ENCODE peak calls at places on chromosomes 1 and 21, in seven cellular contexts. One of them, this sample, is unnamed.

GRCh38 chr1:77543822-77544448 is 138.5 kb downstream of the ZZZ3 start:
- DNase-seq in GM10248: no peak
- DNase-seq in stomach: no peak
- DNase-seq in heart right ventricle: no peak
- DNase-seq in cardiac muscle cell: no peak
- DNase-seq in left ventricle myocardium inferior: no peak
- DNase-seq in MCF 10A: peak
- DNase-seq in this sample: no peak

GRCh38 chr1:177092001-177092400 is 72.5 kb downstream of the ASTN1 start:
- DNase-seq in GM10248: no peak
- DNase-seq in stomach: no peak
- DNase-seq in heart right ventricle: no peak
- DNase-seq in cardiac muscle cell: no peak
- DNase-seq in left ventricle myocardium inferior: no peak
- DNase-seq in MCF 10A: no peak
- DNase-seq in this sample: no peak

GRCh38 chr1:206700445-206701036 is 15.8 kb downstream of the MAPKAPK2 start:
- DNase-seq in GM10248: no peak
- DNase-seq in stomach: no peak
- DNase-seq in heart right ventricle: no peak
- DNase-seq in cardiac muscle cell: no peak
- DNase-seq in left ventricle myocardium inferior: no peak
- DNase-seq in MCF 10A: peak
- DNase-seq in this sample: no peak

GRCh38 chr1:86616871-86617270 is 70.0 kb downstream of the CLCA4 start:
- DNase-seq in GM10248: peak
- DNase-seq in stomach: no peak
- DNase-seq in heart right ventricle: no peak
- DNase-seq in cardiac muscle cell: no peak
- DNase-seq in left ventricle myocardium inferior: no peak
- DNase-seq in MCF 10A: peak
- DNase-seq in this sample: peak

GRCh38 chr21:40850071-40850470 is 3.1 kb upstream of the DSCAM start:
- DNase-seq in GM10248: no peak
- DNase-seq in stomach: no peak
- DNase-seq in heart right ventricle: no peak
- DNase-seq in cardiac muscle cell: no peak
- DNase-seq in left ventricle myocardium inferior: no peak
- DNase-seq in MCF 10A: peak
- DNase-seq in this sample: no peak

GRCh38 chr1:53080041-53080440 is 18.0 kb downstream of the PODN start:
- DNase-seq in GM10248: no peak
- DNase-seq in stomach: no peak
- DNase-seq in heart right ventricle: peak
- DNase-seq in cardiac muscle cell: no peak
- DNase-seq in left ventricle myocardium inferior: no peak
- DNase-seq in MCF 10A: no peak
- DNase-seq in this sample: no peak

GRCh38 chr21:32687946-32688345 is 39.9 kb downstream of the SYNJ1 start:
- DNase-seq in GM10248: no peak
- DNase-seq in stomach: no peak
- DNase-seq in heart right ventricle: no peak
- DNase-seq in cardiac muscle cell: no peak
- DNase-seq in left ventricle myocardium inferior: no peak
- DNase-seq in MCF 10A: peak
- DNase-seq in this sample: no peak

GRCh38 chr21:26850116-26850643 is 5.0 kb upstream of the ADAMTS1 start:
- DNase-seq in GM10248: no peak
- DNase-seq in stomach: no peak
- DNase-seq in heart right ventricle: no peak
- DNase-seq in cardiac muscle cell: no peak
- DNase-seq in left ventricle myocardium inferior: no peak
- DNase-seq in MCF 10A: peak
- DNase-seq in this sample: no peak

DNA sequence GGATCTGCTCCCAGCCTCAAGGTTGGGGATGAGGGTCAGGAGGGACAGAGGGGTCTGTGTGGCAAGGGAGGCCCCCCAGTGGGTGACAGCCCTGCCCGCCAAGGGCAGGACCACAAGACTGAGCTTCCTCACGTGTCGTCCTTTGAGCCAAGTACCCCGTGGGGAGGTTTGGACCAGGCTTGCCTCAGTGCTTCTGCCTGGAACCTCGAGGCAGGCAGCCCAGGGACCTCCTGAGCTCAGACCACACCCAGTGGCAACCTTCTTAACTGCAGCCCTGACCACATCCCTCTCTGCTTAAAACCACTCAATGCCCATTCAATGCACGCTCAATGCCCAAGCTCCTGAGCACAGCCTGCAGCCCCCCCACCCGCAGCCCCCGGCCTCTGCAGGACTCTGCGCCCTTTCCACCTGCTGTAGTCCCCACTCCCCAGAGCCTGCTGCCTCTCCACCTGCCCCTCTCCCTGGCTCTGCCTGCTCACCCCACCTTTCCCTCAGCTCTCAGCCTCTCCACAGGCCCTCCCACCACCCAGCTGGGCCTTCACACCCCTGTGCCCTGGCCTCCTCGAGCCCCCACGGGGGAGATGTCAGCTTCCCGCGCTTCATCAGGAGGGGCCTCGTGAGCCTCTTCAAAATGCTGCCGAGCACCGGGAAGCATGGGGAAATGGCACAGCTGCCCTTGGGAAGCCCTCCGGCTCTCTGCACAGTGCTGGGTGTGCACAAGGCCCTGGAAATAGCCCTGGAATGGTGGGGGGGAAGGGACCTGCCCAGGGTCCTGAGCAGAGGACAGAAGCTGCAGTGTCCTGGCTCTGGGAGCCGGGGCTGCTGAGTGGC is 129.3 kb upstream of the VAMP3 start:
- DNase-seq in GM10248: no peak
- DNase-seq in stomach: no peak
- DNase-seq in heart right ventricle: no peak
- DNase-seq in cardiac muscle cell: peak
- DNase-seq in left ventricle myocardium inferior: no peak
- DNase-seq in MCF 10A: no peak
- DNase-seq in this sample: no peak
- TF ChIP-seq CTCF in GM10248: no peak
- TF ChIP-seq CTCF in stomach: no peak
- TF ChIP-seq CTCF in heart right ventricle: no peak
- TF ChIP-seq CTCF in cardiac muscle cell: no peak
- TF ChIP-seq CTCF in left ventricle myocardium inferior: no peak
- TF ChIP-seq CTCF in MCF 10A: no peak
- TF ChIP-seq CTCF in this sample: no peak

GRCh38 chr1:35243681-35244080 is 24.8 kb upstream of the ZMYM4 start:
- DNase-seq in GM10248: no peak
- DNase-seq in stomach: no peak
- DNase-seq in heart right ventricle: no peak
- DNase-seq in cardiac muscle cell: no peak
- DNase-seq in left ventricle myocardium inferior: no peak
- DNase-seq in MCF 10A: peak
- DNase-seq in this sample: no peak
- TF ChIP-seq CTCF in GM10248: no peak
- TF ChIP-seq CTCF in stomach: no peak
- TF ChIP-seq CTCF in heart right ventricle: no peak
- TF ChIP-seq CTCF in cardiac muscle cell: no peak
- TF ChIP-seq CTCF in left ventricle myocardium inferior: no peak
- TF ChIP-seq CTCF in MCF 10A: no peak
- TF ChIP-seq CTCF in this sample: no peak

GRCh38 chr1:31762726-31763670 is 1.1 kb downstream of the ADGRB2 start:
- DNase-seq in GM10248: peak
- DNase-seq in stomach: peak
- DNase-seq in heart right ventricle: peak
- DNase-seq in cardiac muscle cell: peak
- DNase-seq in left ventricle myocardium inferior: peak
- DNase-seq in MCF 10A: peak
- DNase-seq in this sample: peak

GRCh38 chr1:31764307-31765040 is at the start of gene ADGRB2:
- DNase-seq in GM10248: no peak
- DNase-seq in stomach: no peak
- DNase-seq in heart right ventricle: no peak
- DNase-seq in cardiac muscle cell: peak
- DNase-seq in left ventricle myocardium inferior: no peak
- DNase-seq in MCF 10A: no peak
- DNase-seq in this sample: peak

GRCh38 chr1:31763671-31764306 is 351 bp downstream of the ADGRB2 start:
- DNase-seq in GM10248: no peak
- DNase-seq in stomach: no peak
- DNase-seq in heart right ventricle: no peak
- DNase-seq in cardiac muscle cell: no peak
- DNase-seq in left ventricle myocardium inferior: no peak
- DNase-seq in MCF 10A: no peak
- DNase-seq in this sample: peak

GRCh38 chr1:31765516-31765915 is 1.4 kb upstream of the ADGRB2 start:
- DNase-seq in GM10248: no peak
- DNase-seq in stomach: no peak
- DNase-seq in heart right ventricle: no peak
- DNase-seq in cardiac muscle cell: no peak
- DNase-seq in left ventricle myocardium inferior: no peak
- DNase-seq in MCF 10A: no peak
- DNase-seq in this sample: no peak

GRCh38 chr1:31765041-31765467 is 914 bp upstream of the ADGRB2 start:
- DNase-seq in GM10248: no peak
- DNase-seq in stomach: no peak
- DNase-seq in heart right ventricle: no peak
- DNase-seq in cardiac muscle cell: peak
- DNase-seq in left ventricle myocardium inferior: no peak
- DNase-seq in MCF 10A: peak
- DNase-seq in this sample: peak
- TF ChIP-seq CTCF in GM10248: peak
- TF ChIP-seq CTCF in stomach: no peak
- TF ChIP-seq CTCF in heart right ventricle: peak
- TF ChIP-seq CTCF in cardiac muscle cell: peak
- TF ChIP-seq CTCF in left ventricle myocardium inferior: peak
- TF ChIP-seq CTCF in MCF 10A: no peak
- TF ChIP-seq CTCF in this sample: no peak

DNA sequence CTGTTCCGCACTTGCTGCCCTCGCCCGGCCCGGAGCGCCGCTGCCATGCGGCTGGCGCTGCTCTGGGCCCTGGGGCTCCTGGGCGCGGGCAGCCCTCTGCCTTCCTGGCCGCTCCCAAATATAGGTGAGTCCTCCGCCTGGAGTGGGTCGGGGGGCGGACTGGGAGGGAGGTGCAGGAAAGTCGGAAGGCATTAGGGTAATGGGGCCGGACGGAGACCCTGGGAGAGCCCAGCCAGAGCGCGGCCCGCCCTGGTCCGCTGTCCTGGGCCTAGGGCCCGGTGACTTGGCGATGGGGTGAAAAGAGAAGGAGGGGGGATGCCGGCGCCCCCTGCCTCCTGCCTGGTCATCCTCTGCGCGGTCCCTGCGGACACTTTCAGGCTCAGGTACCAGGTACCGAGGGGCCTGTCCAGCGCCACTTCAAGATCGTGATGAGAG is 243 bp downstream of the ADAM15 start:
- DNase-seq in GM10248: no peak
- DNase-seq in stomach: no peak
- DNase-seq in heart right ventricle: no peak
- DNase-seq in cardiac muscle cell: no peak
- DNase-seq in left ventricle myocardium inferior: no peak
- DNase-seq in MCF 10A: peak
- DNase-seq in this sample: no peak
- TF ChIP-seq CTCF in GM10248: no peak
- TF ChIP-seq CTCF in stomach: no peak
- TF ChIP-seq CTCF in heart right ventricle: no peak
- TF ChIP-seq CTCF in cardiac muscle cell: no peak
- TF ChIP-seq CTCF in left ventricle myocardium inferior: no peak
- TF ChIP-seq CTCF in MCF 10A: no peak
- TF ChIP-seq CTCF in this sample: no peak

DNA sequence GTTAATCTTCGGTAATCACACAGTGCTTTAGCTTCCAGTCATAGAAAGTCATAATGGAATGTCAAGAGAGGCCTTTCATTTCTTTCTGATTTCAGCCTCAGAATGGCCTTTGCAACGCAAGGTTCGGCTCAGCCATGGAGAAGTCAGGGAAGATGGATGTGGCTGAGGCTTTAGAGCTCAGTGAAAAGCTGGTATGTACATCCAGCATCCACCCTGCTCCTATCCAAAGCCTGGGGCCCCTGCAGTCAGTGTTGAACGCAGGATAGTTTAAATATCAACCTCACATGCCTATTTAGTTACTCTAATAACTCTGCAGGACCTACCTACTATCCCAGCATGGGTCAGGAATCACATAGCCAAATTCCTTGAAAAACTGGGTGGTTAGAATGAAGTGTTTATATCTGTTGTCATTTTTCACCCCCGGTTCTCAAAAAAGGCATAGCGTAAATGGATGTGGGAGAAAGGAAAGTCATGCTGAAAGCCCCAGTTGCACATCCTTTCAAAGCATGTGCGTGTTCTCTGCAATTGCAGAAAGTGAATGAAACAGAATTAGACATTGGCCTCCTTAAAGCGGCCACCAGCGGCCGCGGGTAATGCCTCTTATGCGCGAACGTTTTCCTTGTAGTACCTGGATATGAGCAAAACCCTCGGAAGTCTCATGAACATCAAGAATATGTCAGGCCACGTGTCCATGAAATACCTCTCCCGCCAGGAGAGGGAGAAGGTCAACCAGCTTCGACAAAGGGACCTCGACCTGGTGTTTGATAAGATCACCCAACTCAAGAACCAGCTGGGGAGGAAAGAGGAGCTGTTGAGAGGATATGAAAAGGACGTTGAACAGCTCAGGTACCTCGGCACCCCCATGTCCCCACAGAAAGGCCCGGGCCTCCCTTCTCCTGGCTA is 28.8 kb upstream of the EFHD2 start:
- DNase-seq in GM10248: no peak
- DNase-seq in stomach: no peak
- DNase-seq in heart right ventricle: no peak
- DNase-seq in cardiac muscle cell: no peak
- DNase-seq in left ventricle myocardium inferior: no peak
- DNase-seq in MCF 10A: no peak
- DNase-seq in this sample: no peak
- TF ChIP-seq CTCF in GM10248: no peak
- TF ChIP-seq CTCF in stomach: no peak
- TF ChIP-seq CTCF in heart right ventricle: no peak
- TF ChIP-seq CTCF in cardiac muscle cell: no peak
- TF ChIP-seq CTCF in left ventricle myocardium inferior: no peak
- TF ChIP-seq CTCF in MCF 10A: no peak
- TF ChIP-seq CTCF in this sample: no peak

GRCh38 chr21:34517491-34518245 is 5.7 kb upstream of the KCNE1 start:
- DNase-seq in GM10248: no peak
- DNase-seq in stomach: no peak
- DNase-seq in heart right ventricle: no peak
- DNase-seq in cardiac muscle cell: peak
- DNase-seq in left ventricle myocardium inferior: no peak
- DNase-seq in MCF 10A: no peak
- DNase-seq in this sample: no peak
- TF ChIP-seq CTCF in GM10248: peak
- TF ChIP-seq CTCF in stomach: peak
- TF ChIP-seq CTCF in heart right ventricle: no peak
- TF ChIP-seq CTCF in cardiac muscle cell: peak
- TF ChIP-seq CTCF in left ventricle myocardium inferior: peak
- TF ChIP-seq CTCF in MCF 10A: no peak
- TF ChIP-seq CTCF in this sample: no peak

This sample was measured in GM20000.